ENCODE peak calls at places on chromosomes 11 and 22, in seven cellular contexts. O is islet precursor cell, N is amniotic stem cell, D is neuronal stem cell, V is activated T-cell treated with anti-CD3 and anti-CD28 coated beads for 1 hour, Y is EL, Z is fibroblast of lung. K is an unnamed sample.
A peak's percentile ranks its signal among the peaks of the same experiment; 100 is the strongest.

GRCh38 chr11:36997656-36998055 is 399.6 kb upstream of the RAG2 start:
- DNase-seq in O (no peak), N (no peak), D (no peak), V (no peak), Y (no peak), Z (no peak), K (no peak)

GRCh38 chr11:10481567-10482349 is 26.7 kb downstream of the AMPD3 start:
- DNase-seq in O (peak; percentile 22), N (no peak), D (no peak), V (no peak), Y (no peak), Z (peak; percentile 12), K (no peak)

GRCh38 chr11:26245046-26245445 is 86.9 kb upstream of the ANO3 start:
- DNase-seq in O (no peak), N (no peak), D (no peak), V (no peak), Y (no peak), Z (peak; percentile 76), K (no peak)

GRCh38 chr11:17672469-17672868 is 46.9 kb upstream of the MYOD1 start:
- DNase-seq in O (no peak), N (no peak), D (no peak), V (no peak), Y (no peak), Z (no peak), K (no peak)

GRCh38 chr11:112453601-112454577 is 193.2 kb upstream of the PLET1 start:
- DNase-seq in O (no peak), N (no peak), D (no peak), V (peak; percentile 11), Y (peak; percentile 36), Z (peak; percentile 40), K (peak; percentile 55)

GRCh38 chr22:46686221-46686872 is 51.7 kb downstream of the CERK start:
- DNase-seq in O (no peak), N (no peak), D (no peak), V (no peak), Y (no peak), Z (no peak), K (no peak)

GRCh38 chr22:35043932-35044319 is 22.0 kb upstream of the ISX start:
- DNase-seq in O (no peak), N (no peak), D (no peak), V (no peak), Y (no peak), Z (no peak), K (no peak)

GRCh38 chr11:123645576-123645975 is 8.8 kb downstream of the SCN3B start:
- DNase-seq in O (no peak), N (no peak), D (no peak), V (no peak), Y (no peak), Z (no peak), K (no peak)

GRCh38 chr22:49310354-49310753 is 517.3 kb downstream of the BRD1 start:
- DNase-seq in O (peak; percentile 16), N (no peak), D (no peak), V (no peak), Y (no peak), Z (no peak), K (no peak)

GRCh38 chr11:123268118-123268517 is 73.1 kb upstream of the CLMP start:
- DNase-seq in O (no peak), N (no peak), D (no peak), V (no peak), Y (no peak), Z (no peak), K (no peak)